ENCODE peak calls at places on chromosomes 2 and 18, in ten cellular contexts. F is AG10803; Z is activated naive CD8-positive, alpha-beta T cell treated with anti-CD3 and anti-CD28 coated beads, Interleukin-2, amount 50 U/mL, for 24 hours; T is activated effector memory CD4-positive, alpha-beta T cell treated with Interleukin-2 at 50 U/mL for 16 hours; B is HFFc6; U is GM13976; Q is iPS-NIHi11; J is naive B cell; E is GM23248; X is T-helper 1 cell. D is an unnamed sample.
A peak's percentile ranks its signal among the peaks of the same experiment; 100 is the strongest.

GRCh38 chr2:149409506-149409905 is 79.1 kb downstream of the LYPD6 start:
- DNase-seq in F (no peak), Z (no peak), T (no peak), B (no peak), U (no peak), Q (no peak), J (no peak), E (no peak), X (no peak), D (no peak)

GRCh38 chr2:129296401-129297343 is 682.8 kb upstream of the RAB6C start:
- DNase-seq in F (no peak), Z (no peak), T (no peak), B (no peak), U (no peak), Q (no peak), J (no peak), E (no peak), X (no peak), D (no peak)

GRCh38 chr2:188089896-188090295 is 201.8 kb upstream of the GULP1 start:
- DNase-seq in F (peak; percentile 9), Z (no peak), T (no peak), B (peak; percentile 10), U (no peak), Q (no peak), J (no peak), E (peak; percentile 66), X (no peak), D (no peak)

GRCh38 chr18:55794288-55795052 is 206.5 kb upstream of the TCF4 start:
- DNase-seq in F (peak; percentile 66), Z (no peak), T (no peak), B (no peak), U (no peak), Q (no peak), J (no peak), E (peak; percentile 36), X (no peak), D (no peak)

GRCh38 chr2:158973511-158973956 is 5.1 kb downstream of the TANC1 start:
- DNase-seq in F (no peak), Z (no peak), T (no peak), B (no peak), U (no peak), Q (no peak), J (no peak), E (no peak), X (no peak), D (no peak)

GRCh38 chr18:10851824-10852225 is 297.5 kb downstream of the PIEZO2 start:
- DNase-seq in F (peak; percentile 58), Z (no peak), T (no peak), B (peak; percentile 52), U (peak; percentile 58), Q (peak; percentile 46), J (peak; percentile 11), E (peak; percentile 68), X (peak; percentile 13), D (no peak)

GRCh38 chr2:76270356-76270755 is 559.6 kb upstream of the GCFC2 start:
- DNase-seq in F (no peak), Z (no peak), T (no peak), B (no peak), U (no peak), Q (no peak), J (no peak), E (no peak), X (no peak), D (no peak)

GRCh38 chr2:40279001-40279400 is 172.9 kb downstream of the SLC8A1 start:
- DNase-seq in F (peak; percentile 44), Z (no peak), T (no peak), B (no peak), U (no peak), Q (no peak), J (no peak), E (peak; percentile 61), X (no peak), D (no peak)

GRCh38 chr2:151095463-151095862 is 166.2 kb downstream of the RBM43 start:
- DNase-seq in F (no peak), Z (no peak), T (no peak), B (no peak), U (no peak), Q (no peak), J (no peak), E (no peak), X (no peak), D (no peak)

GRCh38 chr18:8946046-8946838 is 156.3 kb upstream of the NDUFV2 start:
- DNase-seq in F (peak; percentile 99), Z (no peak), T (no peak), B (peak; percentile 97), U (no peak), Q (no peak), J (no peak), E (peak; percentile 95), X (no peak), D (no peak)

GRCh38 chr2:41937464-41937861 is 110.4 kb upstream of the PKDCC start:
- DNase-seq in F (peak; percentile 67), Z (no peak), T (no peak), B (no peak), U (no peak), Q (peak; percentile 81), J (no peak), E (peak; percentile 73), X (no peak), D (no peak)

GRCh38 chr2:181790716-181791649 is 100.5 kb upstream of the ITPRID2 start:
- DNase-seq in F (peak; percentile 86), Z (peak; percentile 17), T (no peak), B (peak; percentile 96), U (peak; percentile 2), Q (no peak), J (no peak), E (peak; percentile 95), X (peak; percentile 87), D (no peak)

GRCh38 chr2:160533482-160533881 is 39.9 kb upstream of the RBMS1 start:
- DNase-seq in F (peak; percentile 4), Z (no peak), T (no peak), B (peak; percentile 6), U (no peak), Q (no peak), J (no peak), E (peak; percentile 19), X (no peak), D (no peak)

GRCh38 chr2:199958014-199958413 is 2.6 kb downstream of the MAIP1 start:
- DNase-seq in F (no peak), Z (no peak), T (no peak), B (no peak), U (no peak), Q (no peak), J (no peak), E (no peak), X (no peak), D (no peak)

GRCh38 chr2:191382801-191383200 is 137.6 kb downstream of the MYO1B start:
- DNase-seq in F (peak; percentile 38), Z (no peak), T (no peak), B (peak; percentile 31), U (no peak), Q (no peak), J (no peak), E (peak; percentile 38), X (no peak), D (no peak)

GRCh38 chr2:161077367-161078210 is 82.6 kb upstream of the TANK start:
- DNase-seq in F (peak; percentile 29), Z (peak; percentile 55), T (peak; percentile 40), B (no peak), U (peak; percentile 12), Q (no peak), J (peak; percentile 27), E (peak; percentile 82), X (peak; percentile 96), D (peak; percentile 80)

GRCh38 chr2:196278491-196278911 is 107.1 kb upstream of the STK17B start:
- DNase-seq in F (peak; percentile 76), Z (peak; percentile 48), T (no peak), B (peak; percentile 86), U (no peak), Q (no peak), J (no peak), E (peak; percentile 88), X (no peak), D (peak; percentile 34)

GRCh38 chr2:96325038-96325883 is at the start of gene ITPRIPL1:
- DNase-seq in F (no peak), Z (peak; percentile 60), T (peak; percentile 14), B (no peak), U (peak; percentile 71), Q (peak; percentile 63), J (no peak), E (peak; percentile 58), X (peak; percentile 26), D (no peak)

GRCh38 chr2:43105586-43106562 is 120.5 kb downstream of the ZFP36L2 start:
- DNase-seq in F (peak; percentile 68), Z (no peak), T (no peak), B (no peak), U (peak; percentile 70), Q (no peak), J (peak; percentile 65), E (peak; percentile 57), X (no peak), D (no peak)

GRCh38 chr2:234142530-234142929 is 92.0 kb downstream of the SPP2 start:
- DNase-seq in F (no peak), Z (no peak), T (no peak), B (no peak), U (no peak), Q (no peak), J (no peak), E (peak; percentile 13), X (no peak), D (no peak)

GRCh38 chr2:10722252-10722825 is 909 bp downstream of the ATP6V1C2 start:
- DNase-seq in F (no peak), Z (no peak), T (no peak), B (no peak), U (no peak), Q (no peak), J (no peak), E (no peak), X (no peak), D (no peak)

GRCh38 chr18:43271593-43272432 is 5.5 kb downstream of the SYT4 start:
- DNase-seq in F (peak; percentile 56), Z (peak; percentile 10), T (no peak), B (peak; percentile 57), U (peak; percentile 19), Q (peak; percentile 31), J (peak; percentile 10), E (peak; percentile 61), X (peak; percentile 23), D (no peak)

D was measured in central memory CD4-positive, alpha-beta T cell.